ENCODE peak calls at places on chromosomes 16 and 17, in five cellular contexts. J is neural progenitor cell, W is PC-3, Q is mammary epithelial cell, F is K562. Y is an unnamed sample. For H4K20me1, the result is how much of the 10 kb centered on the place peaks cover.

GRCh38 chr17:7686221-7687071 is 844 bp downstream of the TP53 start:
- DNase-seq in J (peak), W (no peak), Q (peak), F (peak), Y (peak)

GRCh38 chr16:64933890-64934289 is 188.0 kb downstream of the CDH11 start:
- DNase-seq in J (peak), W (no peak), Q (no peak), F (no peak), Y (no peak)

GRCh38 chr17:61331886-61332285 is 67.8 kb upstream of the TBX2 start:
- DNase-seq in J (no peak), W (no peak), Q (no peak), F (no peak), Y (no peak)

GRCh38 chr17:63837962-63838585 is 4.4 kb downstream of the SMARCD2 start:
- DNase-seq in J (no peak), W (no peak), Q (no peak), F (no peak), Y (no peak)

GRCh38 chr17:73462830-73463229 is 151.0 kb upstream of the CDC42EP4 start:
- DNase-seq in J (no peak), W (no peak), Q (no peak), F (no peak), Y (no peak)

GRCh38 chr17:82752371-82753200 is 721 bp downstream of the TBCD start:
- DNase-seq in J (peak), W (no peak), Q (peak), F (peak), Y (peak)

GRCh38 chr16:68251812-68252211 is 6.6 kb downstream of the PLA2G15 start:
- DNase-seq in J (no peak), W (no peak), Q (no peak), F (no peak), Y (peak)

GRCh38 chr16:27228036-27228435 is 24.7 kb downstream of the KDM8 start:
- DNase-seq in J (no peak), W (no peak), Q (no peak), F (no peak), Y (no peak)

GRCh38 chr16:55876854-55877253 is 1.7 kb upstream of the CES5A start:
- DNase-seq in J (no peak), W (no peak), Q (no peak), F (no peak), Y (no peak)

GRCh38 chr17:61305024-61305423 is 94.6 kb upstream of the TBX2 start:
- DNase-seq in J (no peak), W (no peak), Q (no peak), F (no peak), Y (no peak)

GRCh38 chr17:50258647-50259483 is 15.4 kb upstream of the TMEM92 start:
- DNase-seq in J (no peak), W (no peak), Q (no peak), F (no peak), Y (no peak)

GRCh38 chr17:36675250-36675649 is 73.9 kb downstream of the MRM1 start:
- DNase-seq in J (no peak), W (no peak), Q (no peak), F (no peak), Y (no peak)

GRCh38 chr17:36849871-36850348 is 87.4 kb upstream of the LHX1 start:
- DNase-seq in J (peak), W (peak), Q (peak), F (peak), Y (peak)

GRCh38 chr17:34379876-34380275 is 16.8 kb upstream of the CCL1 start:
- DNase-seq in J (no peak), W (no peak), Q (no peak), F (no peak), Y (no peak)

GRCh38 chr16:85917959-85918358 is 19.0 kb downstream of the IRF8 start:
- DNase-seq in J (no peak), W (no peak), Q (no peak), F (no peak), Y (no peak)

GRCh38 chr16:82605076-82605475 is 21.7 kb upstream of the CDH13 start:
- DNase-seq in J (no peak), W (no peak), Q (no peak), F (no peak), Y (no peak)
- H2AFZ ChIP-seq in J (no peak), W (no peak), Q (no peak), F (no peak), Y (no peak)

DNA sequence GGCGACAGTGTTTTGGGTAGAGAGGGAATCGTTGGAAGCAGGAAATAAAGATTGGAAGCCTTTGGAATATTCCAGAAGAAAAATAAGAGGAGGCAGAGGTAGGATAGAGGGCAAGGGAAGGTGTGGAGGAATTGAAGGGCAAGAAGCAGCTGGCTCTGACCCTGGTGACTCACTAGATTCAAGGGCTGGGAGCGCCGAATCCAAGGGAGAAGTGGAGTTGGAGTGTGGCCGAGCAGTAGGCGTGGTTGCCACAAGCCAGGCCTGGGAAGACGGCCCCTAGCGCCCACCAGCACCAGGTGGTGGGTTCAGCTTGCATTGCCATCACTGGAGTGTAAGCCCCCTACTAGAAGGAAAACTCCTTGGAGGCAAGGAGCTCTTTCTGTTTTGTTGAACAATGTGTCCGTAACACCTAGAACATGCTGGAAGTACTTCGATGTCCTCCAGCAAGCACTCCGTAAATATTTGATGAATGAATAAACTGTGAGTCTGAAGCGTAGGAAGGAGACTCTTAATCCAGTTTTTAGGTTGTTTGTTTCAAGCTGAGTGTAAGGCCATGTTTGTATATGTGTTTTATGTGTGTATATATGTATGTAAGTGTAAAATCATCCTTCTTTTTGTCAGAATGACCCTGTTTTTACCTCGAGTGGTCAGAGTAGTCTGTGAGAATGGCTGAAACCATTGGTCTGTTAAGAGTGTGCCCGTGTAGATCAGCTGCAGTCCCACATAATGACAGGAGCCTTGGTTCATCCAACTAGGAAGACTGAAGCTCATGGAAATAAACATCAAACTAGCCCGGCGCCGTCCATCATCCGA is 139.5 kb downstream of the CMIP start:
- DNase-seq in J (no peak), W (peak), Q (peak), F (no peak), Y (no peak)
- TF ChIP-seq CTCF in J (no peak), W (no peak), Q (no peak), F (no peak), Y (no peak)

GRCh38 chr17:1447061-1447460 is 9.0 kb downstream of the CRK start:
- DNase-seq in J (no peak), W (no peak), Q (no peak), F (no peak), Y (no peak)
- H4K20me1 ChIP-seq in J (under half), W (under half), Q (under half), F (under half), Y (under half)

DNA sequence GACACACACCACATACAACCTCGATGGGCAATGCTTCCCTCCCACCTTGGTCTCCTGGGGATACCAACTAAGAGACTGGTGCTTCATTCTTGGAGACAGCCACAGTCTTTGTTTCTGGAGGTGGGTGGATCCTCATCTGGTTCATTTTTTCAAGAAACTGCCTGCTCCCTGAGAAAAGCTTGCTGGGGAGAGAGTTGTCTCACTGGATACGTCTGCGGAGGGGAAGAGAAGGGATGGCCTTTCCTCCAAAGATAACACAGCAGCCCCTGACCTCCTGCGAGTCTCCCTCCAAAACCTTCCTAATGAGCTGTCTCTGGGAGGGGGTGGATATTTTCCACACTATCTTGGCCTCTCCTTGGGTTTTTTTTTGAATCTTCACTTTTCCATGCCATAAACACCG is 221.2 kb downstream of the SOX9 start:
- DNase-seq in J (no peak), W (no peak), Q (no peak), F (no peak), Y (no peak)
- H2AFZ ChIP-seq in J (peak), W (no peak), Q (no peak), F (no peak), Y (no peak)

GRCh38 chr17:16304832-16305231 is 48.4 kb downstream of the CENPV start:
- DNase-seq in J (peak), W (peak), Q (no peak), F (peak), Y (peak)
- TF ChIP-seq CTCF in J (peak), W (peak), Q (peak), F (peak), Y (peak)

DNA sequence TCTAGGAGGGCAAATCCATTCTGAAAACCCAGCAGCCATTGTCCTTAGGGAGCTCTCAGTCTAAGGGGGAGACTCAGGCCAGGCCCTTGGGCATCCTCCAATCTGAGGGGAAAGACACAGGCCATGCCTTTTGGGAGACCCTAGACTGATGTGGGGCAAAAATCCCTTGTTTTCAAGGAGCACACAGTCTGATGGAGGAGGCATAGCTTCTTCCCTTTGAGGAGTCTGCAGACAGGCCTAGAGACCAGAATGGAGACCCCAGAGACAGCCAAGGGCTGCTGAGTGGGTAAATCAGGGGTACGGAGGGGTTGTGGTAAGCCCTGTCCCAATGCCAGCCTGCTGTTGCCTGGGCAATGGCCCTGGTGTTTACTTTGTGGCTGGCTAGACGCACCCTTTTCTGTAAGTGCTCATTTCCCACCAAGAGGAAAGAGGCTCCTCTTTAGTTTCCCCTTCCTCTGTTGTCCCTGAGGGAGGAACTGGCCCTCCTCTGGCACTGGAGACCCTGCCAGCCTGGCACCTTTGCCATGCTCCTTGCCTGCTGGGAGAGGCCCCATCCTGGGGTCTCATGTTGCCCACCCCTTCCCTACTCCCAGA is 19.3 kb downstream of the ARHGAP23 start:
- DNase-seq in J (no peak), W (no peak), Q (no peak), F (no peak), Y (no peak)
- H4K20me1 ChIP-seq in J (under half), W (under half), Q (under half), F (under half), Y (under half)

DNA sequence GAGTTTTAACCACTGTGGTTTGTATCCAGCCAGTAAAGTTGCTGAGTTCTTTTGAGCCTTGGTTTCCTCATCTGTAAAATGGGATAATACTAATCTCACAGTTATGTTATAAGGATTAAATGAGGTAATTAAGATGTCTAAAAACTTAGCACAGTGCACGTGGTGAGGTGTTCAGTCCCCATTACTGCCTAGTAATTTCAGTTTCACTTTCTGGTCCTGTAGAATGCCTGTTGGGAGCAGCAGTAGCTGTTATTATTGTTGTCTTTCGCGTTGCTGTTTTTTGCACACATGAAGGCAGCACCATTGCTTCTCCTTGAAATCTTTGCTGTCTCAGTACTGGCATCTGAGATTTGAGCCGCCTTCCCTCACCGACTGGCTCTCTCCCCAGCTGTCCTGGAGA is 182.4 kb downstream of the DNAH9 start:
- DNase-seq in J (no peak), W (no peak), Q (no peak), F (no peak), Y (no peak)
- H2AFZ ChIP-seq in J (no peak), W (no peak), Q (no peak), F (no peak), Y (no peak)

GRCh38 chr16:31385680-31386079 is 7.5 kb upstream of the ITGAD start:
- DNase-seq in J (no peak), W (peak), Q (peak), F (no peak), Y (no peak)
- TF ChIP-seq CTCF in J (no peak), W (no peak), Q (no peak), F (no peak), Y (no peak)

DNA sequence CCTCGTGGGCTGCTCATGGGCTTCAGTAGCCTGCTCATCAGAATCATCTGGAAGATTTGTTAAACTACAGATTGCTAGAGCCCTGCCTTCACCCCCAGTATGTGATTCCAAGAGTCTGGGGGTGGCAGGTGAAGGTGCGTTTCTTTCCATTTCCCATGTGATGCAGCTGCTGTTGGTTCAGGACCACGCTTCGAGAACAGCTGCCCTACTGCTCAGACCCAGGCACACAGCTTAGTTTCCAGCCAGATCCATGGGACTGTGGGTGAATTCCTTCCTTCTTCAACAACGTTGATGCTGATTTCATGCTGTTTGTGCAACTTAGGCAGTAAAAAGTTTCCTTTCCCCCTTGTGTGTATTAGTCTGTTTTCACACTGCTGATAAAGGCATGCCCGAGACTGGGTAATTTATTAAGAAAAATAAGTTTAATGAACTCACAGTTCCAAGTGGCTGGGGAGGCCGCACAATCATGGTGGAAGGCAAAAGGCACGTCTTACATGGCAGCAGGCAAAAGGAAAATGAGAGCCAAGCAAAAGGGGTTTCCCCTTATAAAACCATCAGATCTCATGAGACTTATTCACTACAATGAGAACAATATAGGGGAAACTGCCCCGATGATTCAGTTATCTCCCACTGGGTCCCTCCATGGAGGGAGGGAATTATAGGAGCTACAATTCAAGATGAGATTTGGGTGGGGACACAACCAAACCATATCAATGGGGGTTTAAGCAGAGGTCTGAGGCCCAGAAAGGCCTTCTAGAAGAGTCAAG is 159.2 kb downstream of the XYLT1 start:
- DNase-seq in J (no peak), W (no peak), Q (no peak), F (no peak), Y (no peak)
- H4K20me1 ChIP-seq in J (under half), W (under half), Q (under half), F (under half), Y (under half)